ENCODE peak calls at places on chromosomes 12 and 14, in ten cellular contexts. L is CD4-positive, alpha-beta memory T cell; H is adrenal gland; U is ovary; I is body of pancreas; M is thyroid gland; B is heart left ventricle; R is pancreas; Q is psoas muscle; W is lower lobe of right lung. P is an unnamed sample. For H3K36me3, the result is how much of the 10 kb centered on the place peaks cover.

GRCh38 chr12:34400423-34400881 is 378.2 kb downstream of the ALG10 start:
- DNase-seq in Q (peak), U (peak), I (no peak), B (peak), W (peak), M (no peak), H (peak), R (peak), L (no peak), P (peak)

GRCh38 chr12:72338437-72338836 is 66.3 kb downstream of the TRHDE start:
- DNase-seq in H (no peak), U (no peak), Q (no peak), M (no peak), L (no peak), I (no peak), R (no peak), B (no peak), W (no peak), P (no peak)

GRCh38 chr12:120930032-120930431 is 25.9 kb upstream of the SPPL3 start:
- DNase-seq in M (no peak), U (no peak), L (no peak), R (no peak), Q (peak), I (no peak), B (no peak), W (no peak), H (no peak), P (no peak)

GRCh38 chr14:75452900-75453816 is 25.3 kb downstream of the JDP2 start:
- DNase-seq in Q (peak), H (peak), I (peak), M (peak), L (no peak), B (peak), W (peak), U (peak), R (no peak), P (peak)

GRCh38 chr12:67410667-67411067 is 141.5 kb downstream of the CAND1 start:
- DNase-seq in H (no peak), R (peak), I (peak), W (no peak), B (no peak), M (no peak), L (no peak), Q (no peak), U (no peak), P (no peak)

GRCh38 chr14:75454963-75455546 is 27.2 kb downstream of the JDP2 start:
- DNase-seq in M (peak), L (no peak), H (peak), B (peak), U (peak), I (peak), W (peak), Q (peak), R (no peak), P (peak)

GRCh38 chr12:69240625-69240984 is 1.2 kb downstream of the CPSF6 start:
- DNase-seq in W (no peak), R (no peak), M (no peak), U (no peak), B (no peak), I (no peak), L (peak), H (no peak), Q (no peak), P (no peak)

GRCh38 chr12:109502332-109502731 is 24.9 kb downstream of the UBE3B start:
- DNase-seq in I (no peak), W (no peak), L (no peak), Q (no peak), M (no peak), U (no peak), B (no peak), R (no peak), H (peak), P (no peak)

GRCh38 chr12:97556201-97556824 is 93.7 kb downstream of the RMST start:
- DNase-seq in I (no peak), R (no peak), Q (no peak), H (no peak), W (peak), M (peak), L (no peak), U (no peak), B (peak), P (no peak)

GRCh38 chr12:89636054-89636775 is 72.4 kb downstream of the ATP2B1 start:
- DNase-seq in U (no peak), Q (no peak), I (no peak), M (no peak), R (no peak), W (no peak), L (no peak), B (no peak), H (no peak), P (no peak)

DNA sequence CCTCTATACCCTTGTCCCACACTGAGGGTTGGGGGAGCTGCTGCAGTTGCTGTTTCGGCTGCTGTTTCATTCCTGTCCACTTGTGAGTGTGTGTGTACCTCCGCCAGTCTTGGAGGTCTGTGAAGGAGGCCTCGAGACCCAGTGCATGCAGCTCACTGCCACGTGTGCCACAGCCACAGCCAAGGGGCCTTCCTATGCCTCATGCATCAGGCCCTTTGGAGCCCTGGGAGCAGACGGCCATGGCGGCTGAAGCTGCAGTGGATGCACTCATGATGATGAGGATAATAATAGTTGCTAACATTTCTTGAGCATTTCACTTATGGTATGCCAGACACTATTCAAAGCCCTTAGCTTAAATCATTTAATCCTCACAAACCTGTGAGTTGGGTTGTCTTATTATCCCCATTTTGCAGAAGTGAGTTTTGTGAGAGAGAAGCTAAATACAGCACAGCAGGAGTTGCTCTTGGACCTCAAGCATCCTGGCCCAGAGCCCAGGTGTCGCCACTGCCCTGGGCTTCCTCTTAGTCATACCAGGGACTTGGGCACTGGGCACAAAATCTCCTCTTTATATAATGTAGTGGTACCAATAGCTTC is 156.6 kb downstream of the PRKCH start:
- DNase-seq in W (peak), Q (peak), I (peak), M (peak), L (no peak), H (peak), U (peak), R (peak), B (peak), P (peak)
- H3K27ac ChIP-seq in W (peak), Q (peak), I (peak), M (peak), L (peak), H (peak), U (peak), R (peak), B (peak), P (no peak)

DNA sequence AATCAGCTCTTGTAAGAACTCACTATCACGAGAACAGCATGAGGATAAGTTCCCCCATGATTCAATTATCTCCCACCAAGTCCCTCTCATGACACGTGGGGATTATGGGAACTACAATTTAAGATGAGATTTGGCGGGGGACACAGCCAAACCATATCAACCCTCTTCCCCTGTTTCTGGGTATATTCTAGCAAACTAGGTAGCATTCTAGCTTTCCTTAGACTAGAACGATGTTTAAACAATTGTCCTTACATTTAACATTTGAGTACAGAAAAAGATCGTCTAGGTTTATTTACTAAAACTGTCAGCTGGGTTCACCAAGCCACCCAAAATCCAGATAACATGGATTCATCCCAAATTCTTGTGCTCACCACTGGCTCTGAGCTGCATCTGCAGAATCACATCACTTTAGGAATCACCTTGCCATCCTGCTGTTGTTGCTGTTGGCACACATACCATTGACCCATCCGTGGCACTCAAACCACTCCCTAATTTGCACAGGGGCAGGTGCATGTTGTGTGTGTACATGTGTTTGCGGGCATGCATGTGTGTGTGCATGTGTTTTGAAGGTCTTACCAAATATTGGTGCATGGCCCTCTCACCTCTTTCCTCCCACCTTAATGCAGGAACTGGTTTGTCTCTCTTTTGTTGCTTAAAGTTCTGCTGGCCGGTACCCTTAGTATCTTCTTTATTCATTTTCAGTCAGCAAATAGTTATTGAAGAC is 36.3 kb upstream of the VASH1 start:
- DNase-seq in W (no peak), U (no peak), I (no peak), Q (no peak), B (no peak), L (no peak), M (no peak), H (no peak), R (no peak), P (no peak)
- H3K36me3 ChIP-seq in W (under half), U (under half), I (under half), Q (under half), B (under half), L (under half), M (under half), H (under half), R (under half), P (under half)

GRCh38 chr14:41604793-41605534 is 1.7 kb upstream of the LRFN5 start:
- DNase-seq in L (no peak), R (no peak), W (no peak), M (peak), B (peak), H (peak), I (no peak), Q (peak), U (peak), P (no peak)

GRCh38 chr14:41607966-41608663 is 1.4 kb downstream of the LRFN5 start:
- DNase-seq in M (no peak), I (no peak), L (no peak), H (no peak), R (no peak), U (no peak), Q (peak), W (no peak), B (no peak), P (no peak)

GRCh38 chr14:41606249-41607118 is at the start of gene LRFN5:
- DNase-seq in R (no peak), M (peak), Q (peak), U (peak), B (peak), W (no peak), H (peak), I (no peak), L (no peak), P (peak)

GRCh38 chr14:41607119-41607785 is 576 bp downstream of the LRFN5 start:
- DNase-seq in W (no peak), B (no peak), M (no peak), L (no peak), H (peak), R (no peak), Q (peak), I (no peak), U (no peak), P (no peak)

DNA sequence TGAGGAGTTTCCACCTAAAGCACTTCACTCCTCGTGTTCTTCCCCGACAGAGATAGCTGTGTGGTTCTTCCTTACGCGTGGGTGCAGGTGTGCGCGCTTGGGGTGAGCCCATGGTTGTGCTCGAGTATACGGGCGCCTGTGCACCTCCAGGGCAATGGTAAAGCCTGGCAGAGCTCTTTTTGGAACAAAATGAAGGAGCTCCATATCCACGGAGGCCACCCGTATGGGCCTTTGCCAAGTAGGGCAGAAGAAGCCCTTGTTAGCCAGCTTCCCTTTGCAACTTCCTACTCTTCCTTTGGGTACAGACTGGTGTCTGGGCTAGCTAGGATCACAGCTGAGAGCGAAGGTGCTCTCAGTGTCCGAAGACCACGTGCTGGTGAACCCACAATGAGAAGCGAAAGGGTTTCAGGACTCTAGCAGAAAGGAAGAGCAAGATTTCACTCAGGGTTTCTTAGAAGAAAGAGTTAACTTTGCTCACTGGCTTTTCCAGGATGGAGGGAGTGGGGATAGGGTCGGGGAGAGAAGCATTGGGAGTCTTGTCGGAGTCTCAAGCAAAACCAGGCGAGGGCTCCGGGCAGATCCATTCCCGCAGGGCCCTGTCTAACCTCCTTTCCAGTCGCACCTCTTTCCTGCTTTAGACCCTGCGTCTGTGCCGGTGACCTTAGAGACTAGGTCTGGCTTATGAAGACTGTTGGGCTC is 977 bp upstream of the LRFN5 start:
- DNase-seq in U (no peak), Q (peak), R (no peak), L (no peak), I (no peak), B (no peak), H (peak), M (no peak), W (no peak), P (peak)
- H3K27ac ChIP-seq in U (no peak), Q (no peak), R (no peak), L (no peak), I (peak), B (peak), H (peak), M (no peak), W (peak), P (no peak)

GRCh38 chr14:102293784-102294183 is 11.2 kb downstream of the MOK start:
- DNase-seq in H (no peak), R (no peak), L (no peak), I (no peak), M (peak), U (no peak), W (no peak), Q (no peak), B (no peak), P (peak)
- H3K36me3 ChIP-seq in H (under half), R (under half), L (under half), I (under half), M (under half), U (under half), W (under half), Q (under half), B (under half), P (under half)

GRCh38 chr14:37593496-37594237 is 1.4 kb downstream of the FOXA1 start:
- DNase-seq in I (no peak), Q (no peak), W (no peak), R (no peak), U (no peak), L (no peak), B (no peak), H (no peak), M (no peak), P (no peak)

GRCh38 chr14:37594238-37594915 is 672 bp downstream of the FOXA1 start:
- DNase-seq in W (peak), L (no peak), B (no peak), U (no peak), I (peak), R (peak), H (peak), M (peak), Q (no peak), P (peak)

GRCh38 chr14:37591941-37592287 is 3.1 kb downstream of the FOXA1 start:
- DNase-seq in L (no peak), M (no peak), R (no peak), H (no peak), I (no peak), B (no peak), U (no peak), Q (no peak), W (no peak), P (peak)

GRCh38 chr14:37591311-37591940 is 3.6 kb downstream of the FOXA1 start:
- DNase-seq in R (no peak), W (peak), U (no peak), M (no peak), I (no peak), H (no peak), B (no peak), Q (no peak), L (no peak), P (peak)

GRCh38 chr14:37592288-37593274 is 2.5 kb downstream of the FOXA1 start:
- DNase-seq in L (no peak), Q (no peak), R (no peak), I (no peak), H (no peak), W (no peak), U (no peak), M (no peak), B (no peak), P (no peak)
- H3K27ac ChIP-seq in L (no peak), Q (no peak), R (no peak), I (no peak), H (no peak), W (peak), U (no peak), M (no peak), B (no peak), P (no peak)

GRCh38 chr12:123617144-123617543 is 15.2 kb downstream of the DDX55 start:
- DNase-seq in U (no peak), H (no peak), W (no peak), I (no peak), R (no peak), B (no peak), Q (no peak), M (no peak), L (no peak), P (no peak)
- H3K36me3 ChIP-seq in U (under half), H (half or more), W (half or more), I (under half), R (half or more), B (half or more), Q (half or more), M (half or more), L (half or more), P (under half)

GRCh38 chr12:121983546-121984205 is 38.0 kb upstream of the BCL7A start:
- DNase-seq in Q (no peak), L (no peak), U (no peak), I (no peak), B (no peak), M (no peak), H (no peak), W (no peak), R (no peak), P (no peak)
- H3K27ac ChIP-seq in Q (no peak), L (no peak), U (no peak), I (no peak), B (no peak), M (no peak), H (no peak), W (no peak), R (no peak), P (no peak)

GRCh38 chr14:88477513-88478250 is 77.1 kb downstream of the PTPN21 start:
- DNase-seq in R (no peak), U (no peak), Q (no peak), L (no peak), I (no peak), H (no peak), B (peak), M (no peak), W (no peak), P (no peak)
- H3K36me3 ChIP-seq in R (under half), U (under half), Q (half or more), L (under half), I (under half), H (under half), B (half or more), M (under half), W (half or more), P (under half)

GRCh38 chr14:90696728-90697127 is 119.5 kb downstream of the TTC7B start:
- DNase-seq in U (no peak), L (no peak), W (no peak), Q (no peak), M (no peak), B (no peak), H (no peak), I (no peak), R (no peak), P (no peak)

GRCh38 chr14:90697577-90698206 is 118.5 kb downstream of the TTC7B start:
- DNase-seq in Q (peak), W (peak), B (peak), M (peak), L (peak), U (peak), H (peak), R (peak), I (peak), P (peak)

GRCh38 chr14:90698379-90698869 is 117.8 kb downstream of the TTC7B start:
- DNase-seq in M (peak), R (no peak), Q (peak), H (peak), L (no peak), I (peak), U (peak), B (peak), W (no peak), P (peak)

GRCh38 chr14:90695997-90696681 is 120.1 kb downstream of the TTC7B start:
- DNase-seq in B (no peak), H (no peak), I (no peak), M (no peak), R (no peak), Q (peak), U (no peak), W (no peak), L (no peak), P (no peak)

GRCh38 chr14:90697146-90697545 is 119.1 kb downstream of the TTC7B start:
- DNase-seq in L (no peak), H (no peak), W (no peak), M (no peak), I (no peak), U (no peak), B (no peak), Q (no peak), R (no peak), P (no peak)
- H3K27ac ChIP-seq in L (no peak), H (peak), W (peak), M (no peak), I (no peak), U (peak), B (peak), Q (peak), R (no peak), P (peak)

GRCh38 chr12:14930299-14930698 is 8.0 kb downstream of the ERP27 start:
- DNase-seq in U (no peak), M (no peak), R (no peak), Q (no peak), H (no peak), L (no peak), W (no peak), B (no peak), I (no peak), P (no peak)
- H3K36me3 ChIP-seq in U (under half), M (under half), R (under half), Q (under half), H (under half), L (under half), W (under half), B (under half), I (under half), P (under half)

P was measured in aorta.